ENCODE peak calls at places on chromosomes 4 and X, in seven cellular contexts. One of them, this sample, is unnamed.

GRCh38 chr4:169952236-169953088 is 73.7 kb downstream of the MFAP3L start:
- DNase-seq in ACHN: no peak
- DNase-seq in tibial artery: no peak
- DNase-seq in H7: no peak
- DNase-seq in dermis blood vessel endothelial cell: no peak
- DNase-seq in activated T-helper 1 cell treated with anti-CD3 and anti-CD28 coated beads, Interleukin-2, amount 50 U/mL, for 16 hours: no peak
- DNase-seq in stimulated activated CD8-positive, alpha-beta memory T cell treated with anti-CD3 and anti-CD28 coated beads, Interleukin-2, amount 100 ng/mL, for 48 hours: no peak
- DNase-seq in this sample: no peak

GRCh38 chr4:30718889-30719252 is 1.3 kb upstream of the PCDH7 start:
- DNase-seq in dermis blood vessel endothelial cell: peak
- DNase-seq in stimulated activated CD8-positive, alpha-beta memory T cell treated with anti-CD3 and anti-CD28 coated beads, Interleukin-2, amount 100 ng/mL, for 48 hours: no peak
- DNase-seq in tibial artery: no peak
- DNase-seq in H7: peak
- DNase-seq in ACHN: peak
- DNase-seq in activated T-helper 1 cell treated with anti-CD3 and anti-CD28 coated beads, Interleukin-2, amount 50 U/mL, for 16 hours: no peak
- DNase-seq in this sample: no peak

GRCh38 chr4:67746797-67747495 is 7.2 kb downstream of the GNRHR start:
- DNase-seq in ACHN: peak
- DNase-seq in activated T-helper 1 cell treated with anti-CD3 and anti-CD28 coated beads, Interleukin-2, amount 50 U/mL, for 16 hours: no peak
- DNase-seq in stimulated activated CD8-positive, alpha-beta memory T cell treated with anti-CD3 and anti-CD28 coated beads, Interleukin-2, amount 100 ng/mL, for 48 hours: no peak
- DNase-seq in dermis blood vessel endothelial cell: peak
- DNase-seq in tibial artery: no peak
- DNase-seq in H7: no peak
- DNase-seq in this sample: no peak

GRCh38 chr4:88828846-88829245 is 131.2 kb upstream of the NAP1L5 start:
- DNase-seq in H7: no peak
- DNase-seq in stimulated activated CD8-positive, alpha-beta memory T cell treated with anti-CD3 and anti-CD28 coated beads, Interleukin-2, amount 100 ng/mL, for 48 hours: no peak
- DNase-seq in ACHN: no peak
- DNase-seq in dermis blood vessel endothelial cell: no peak
- DNase-seq in tibial artery: no peak
- DNase-seq in activated T-helper 1 cell treated with anti-CD3 and anti-CD28 coated beads, Interleukin-2, amount 50 U/mL, for 16 hours: no peak
- DNase-seq in this sample: no peak

GRCh38 chr4:16591867-16592266 is 306.6 kb downstream of the LDB2 start:
- DNase-seq in ACHN: no peak
- DNase-seq in stimulated activated CD8-positive, alpha-beta memory T cell treated with anti-CD3 and anti-CD28 coated beads, Interleukin-2, amount 100 ng/mL, for 48 hours: no peak
- DNase-seq in activated T-helper 1 cell treated with anti-CD3 and anti-CD28 coated beads, Interleukin-2, amount 50 U/mL, for 16 hours: no peak
- DNase-seq in dermis blood vessel endothelial cell: no peak
- DNase-seq in H7: no peak
- DNase-seq in tibial artery: no peak
- DNase-seq in this sample: no peak

GRCh38 chr4:187139116-187139515 is 415.5 kb upstream of the FAT1 start:
- DNase-seq in activated T-helper 1 cell treated with anti-CD3 and anti-CD28 coated beads, Interleukin-2, amount 50 U/mL, for 16 hours: no peak
- DNase-seq in ACHN: no peak
- DNase-seq in stimulated activated CD8-positive, alpha-beta memory T cell treated with anti-CD3 and anti-CD28 coated beads, Interleukin-2, amount 100 ng/mL, for 48 hours: no peak
- DNase-seq in tibial artery: no peak
- DNase-seq in dermis blood vessel endothelial cell: no peak
- DNase-seq in H7: no peak
- DNase-seq in this sample: no peak

GRCh38 chrX:130770615-130771014 is 132.4 kb downstream of the ENOX2 start:
- DNase-seq in tibial artery: no peak
- DNase-seq in stimulated activated CD8-positive, alpha-beta memory T cell treated with anti-CD3 and anti-CD28 coated beads, Interleukin-2, amount 100 ng/mL, for 48 hours: no peak
- DNase-seq in H7: no peak
- DNase-seq in ACHN: peak
- DNase-seq in activated T-helper 1 cell treated with anti-CD3 and anti-CD28 coated beads, Interleukin-2, amount 50 U/mL, for 16 hours: no peak
- DNase-seq in dermis blood vessel endothelial cell: peak
- DNase-seq in this sample: no peak

GRCh38 chrX:32395878-32396277 is 815.5 kb downstream of the DMD start:
- DNase-seq in tibial artery: no peak
- DNase-seq in ACHN: no peak
- DNase-seq in dermis blood vessel endothelial cell: no peak
- DNase-seq in activated T-helper 1 cell treated with anti-CD3 and anti-CD28 coated beads, Interleukin-2, amount 50 U/mL, for 16 hours: no peak
- DNase-seq in stimulated activated CD8-positive, alpha-beta memory T cell treated with anti-CD3 and anti-CD28 coated beads, Interleukin-2, amount 100 ng/mL, for 48 hours: no peak
- DNase-seq in H7: no peak
- DNase-seq in this sample: no peak

GRCh38 chr4:2069986-2070385 is 10.9 kb downstream of the NAT8L start:
- DNase-seq in tibial artery: no peak
- DNase-seq in H7: peak
- DNase-seq in ACHN: no peak
- DNase-seq in activated T-helper 1 cell treated with anti-CD3 and anti-CD28 coated beads, Interleukin-2, amount 50 U/mL, for 16 hours: no peak
- DNase-seq in stimulated activated CD8-positive, alpha-beta memory T cell treated with anti-CD3 and anti-CD28 coated beads, Interleukin-2, amount 100 ng/mL, for 48 hours: no peak
- DNase-seq in dermis blood vessel endothelial cell: no peak
- DNase-seq in this sample: peak

GRCh38 chrX:68822641-68823410 is 6.0 kb upstream of the EFNB1 start:
- DNase-seq in dermis blood vessel endothelial cell: peak
- DNase-seq in tibial artery: peak
- DNase-seq in stimulated activated CD8-positive, alpha-beta memory T cell treated with anti-CD3 and anti-CD28 coated beads, Interleukin-2, amount 100 ng/mL, for 48 hours: no peak
- DNase-seq in activated T-helper 1 cell treated with anti-CD3 and anti-CD28 coated beads, Interleukin-2, amount 50 U/mL, for 16 hours: no peak
- DNase-seq in ACHN: peak
- DNase-seq in H7: peak
- DNase-seq in this sample: no peak

GRCh38 chr4:134544303-134544761 is 342.7 kb upstream of the PABPC4L start:
- DNase-seq in H7: no peak
- DNase-seq in ACHN: no peak
- DNase-seq in tibial artery: no peak
- DNase-seq in dermis blood vessel endothelial cell: peak
- DNase-seq in activated T-helper 1 cell treated with anti-CD3 and anti-CD28 coated beads, Interleukin-2, amount 50 U/mL, for 16 hours: no peak
- DNase-seq in stimulated activated CD8-positive, alpha-beta memory T cell treated with anti-CD3 and anti-CD28 coated beads, Interleukin-2, amount 100 ng/mL, for 48 hours: no peak
- DNase-seq in this sample: peak

GRCh38 chr4:137390707-137391106 is 141.6 kb downstream of the PCDH18 start:
- DNase-seq in tibial artery: no peak
- DNase-seq in stimulated activated CD8-positive, alpha-beta memory T cell treated with anti-CD3 and anti-CD28 coated beads, Interleukin-2, amount 100 ng/mL, for 48 hours: no peak
- DNase-seq in H7: no peak
- DNase-seq in ACHN: no peak
- DNase-seq in activated T-helper 1 cell treated with anti-CD3 and anti-CD28 coated beads, Interleukin-2, amount 50 U/mL, for 16 hours: no peak
- DNase-seq in dermis blood vessel endothelial cell: no peak
- DNase-seq in this sample: no peak

GRCh38 chr4:42555828-42556227 is 101.1 kb downstream of the ATP8A1 start:
- DNase-seq in tibial artery: no peak
- DNase-seq in stimulated activated CD8-positive, alpha-beta memory T cell treated with anti-CD3 and anti-CD28 coated beads, Interleukin-2, amount 100 ng/mL, for 48 hours: no peak
- DNase-seq in activated T-helper 1 cell treated with anti-CD3 and anti-CD28 coated beads, Interleukin-2, amount 50 U/mL, for 16 hours: no peak
- DNase-seq in dermis blood vessel endothelial cell: peak
- DNase-seq in ACHN: no peak
- DNase-seq in H7: no peak
- DNase-seq in this sample: no peak

GRCh38 chrX:71911731-71912050 is 1.0 kb downstream of the NHSL2 start:
- DNase-seq in ACHN: no peak
- DNase-seq in tibial artery: no peak
- DNase-seq in H7: no peak
- DNase-seq in dermis blood vessel endothelial cell: no peak
- DNase-seq in activated T-helper 1 cell treated with anti-CD3 and anti-CD28 coated beads, Interleukin-2, amount 50 U/mL, for 16 hours: no peak
- DNase-seq in stimulated activated CD8-positive, alpha-beta memory T cell treated with anti-CD3 and anti-CD28 coated beads, Interleukin-2, amount 100 ng/mL, for 48 hours: no peak
- DNase-seq in this sample: peak

GRCh38 chr4:5924466-5925125 is 31.7 kb upstream of the CRMP1 start:
- DNase-seq in activated T-helper 1 cell treated with anti-CD3 and anti-CD28 coated beads, Interleukin-2, amount 50 U/mL, for 16 hours: no peak
- DNase-seq in ACHN: no peak
- DNase-seq in dermis blood vessel endothelial cell: no peak
- DNase-seq in tibial artery: no peak
- DNase-seq in H7: no peak
- DNase-seq in stimulated activated CD8-positive, alpha-beta memory T cell treated with anti-CD3 and anti-CD28 coated beads, Interleukin-2, amount 100 ng/mL, for 48 hours: no peak
- DNase-seq in this sample: no peak

GRCh38 chr4:140172960-140173359 is 19.0 kb upstream of the MAML3 start:
- DNase-seq in ACHN: no peak
- DNase-seq in stimulated activated CD8-positive, alpha-beta memory T cell treated with anti-CD3 and anti-CD28 coated beads, Interleukin-2, amount 100 ng/mL, for 48 hours: no peak
- DNase-seq in H7: no peak
- DNase-seq in tibial artery: no peak
- DNase-seq in dermis blood vessel endothelial cell: no peak
- DNase-seq in activated T-helper 1 cell treated with anti-CD3 and anti-CD28 coated beads, Interleukin-2, amount 50 U/mL, for 16 hours: no peak
- DNase-seq in this sample: no peak

GRCh38 chrX:135389717-135390116 is 32.0 kb upstream of the SMIM10L2A start:
- DNase-seq in tibial artery: no peak
- DNase-seq in stimulated activated CD8-positive, alpha-beta memory T cell treated with anti-CD3 and anti-CD28 coated beads, Interleukin-2, amount 100 ng/mL, for 48 hours: no peak
- DNase-seq in dermis blood vessel endothelial cell: peak
- DNase-seq in H7: no peak
- DNase-seq in activated T-helper 1 cell treated with anti-CD3 and anti-CD28 coated beads, Interleukin-2, amount 50 U/mL, for 16 hours: no peak
- DNase-seq in ACHN: peak
- DNase-seq in this sample: no peak

GRCh38 chr4:123505457-123506310 is 109.1 kb downstream of the SPRY1 start:
- DNase-seq in ACHN: peak
- DNase-seq in stimulated activated CD8-positive, alpha-beta memory T cell treated with anti-CD3 and anti-CD28 coated beads, Interleukin-2, amount 100 ng/mL, for 48 hours: peak
- DNase-seq in H7: peak
- DNase-seq in activated T-helper 1 cell treated with anti-CD3 and anti-CD28 coated beads, Interleukin-2, amount 50 U/mL, for 16 hours: no peak
- DNase-seq in dermis blood vessel endothelial cell: peak
- DNase-seq in tibial artery: peak
- DNase-seq in this sample: peak

GRCh38 chr4:8442596-8443358 is 2.2 kb downstream of the TRMT44 start:
- DNase-seq in tibial artery: no peak
- DNase-seq in stimulated activated CD8-positive, alpha-beta memory T cell treated with anti-CD3 and anti-CD28 coated beads, Interleukin-2, amount 100 ng/mL, for 48 hours: no peak
- DNase-seq in dermis blood vessel endothelial cell: no peak
- DNase-seq in activated T-helper 1 cell treated with anti-CD3 and anti-CD28 coated beads, Interleukin-2, amount 50 U/mL, for 16 hours: no peak
- DNase-seq in H7: no peak
- DNase-seq in ACHN: no peak
- DNase-seq in this sample: no peak

GRCh38 chr4:121217385-121217784 is 53.3 kb upstream of the TNIP3 start:
- DNase-seq in tibial artery: no peak
- DNase-seq in stimulated activated CD8-positive, alpha-beta memory T cell treated with anti-CD3 and anti-CD28 coated beads, Interleukin-2, amount 100 ng/mL, for 48 hours: no peak
- DNase-seq in H7: no peak
- DNase-seq in ACHN: no peak
- DNase-seq in activated T-helper 1 cell treated with anti-CD3 and anti-CD28 coated beads, Interleukin-2, amount 50 U/mL, for 16 hours: no peak
- DNase-seq in dermis blood vessel endothelial cell: no peak
- DNase-seq in this sample: no peak

GRCh38 chr4:84218002-84218401 is 281.1 kb downstream of the NKX6-1 start:
- DNase-seq in stimulated activated CD8-positive, alpha-beta memory T cell treated with anti-CD3 and anti-CD28 coated beads, Interleukin-2, amount 100 ng/mL, for 48 hours: no peak
- DNase-seq in H7: no peak
- DNase-seq in tibial artery: no peak
- DNase-seq in activated T-helper 1 cell treated with anti-CD3 and anti-CD28 coated beads, Interleukin-2, amount 50 U/mL, for 16 hours: no peak
- DNase-seq in dermis blood vessel endothelial cell: no peak
- DNase-seq in ACHN: no peak
- DNase-seq in this sample: no peak

GRCh38 chrX:1685460-1685859 is 70.6 kb downstream of the ASMT start:
- DNase-seq in H7: no peak
- DNase-seq in tibial artery: no peak
- DNase-seq in ACHN: no peak
- DNase-seq in dermis blood vessel endothelial cell: no peak
- DNase-seq in activated T-helper 1 cell treated with anti-CD3 and anti-CD28 coated beads, Interleukin-2, amount 50 U/mL, for 16 hours: no peak
- DNase-seq in stimulated activated CD8-positive, alpha-beta memory T cell treated with anti-CD3 and anti-CD28 coated beads, Interleukin-2, amount 100 ng/mL, for 48 hours: no peak
- DNase-seq in this sample: no peak

GRCh38 chr4:124884316-124884715 is 171.8 kb upstream of the ANKRD50 start:
- DNase-seq in tibial artery: no peak
- DNase-seq in H7: no peak
- DNase-seq in ACHN: no peak
- DNase-seq in dermis blood vessel endothelial cell: no peak
- DNase-seq in stimulated activated CD8-positive, alpha-beta memory T cell treated with anti-CD3 and anti-CD28 coated beads, Interleukin-2, amount 100 ng/mL, for 48 hours: no peak
- DNase-seq in activated T-helper 1 cell treated with anti-CD3 and anti-CD28 coated beads, Interleukin-2, amount 50 U/mL, for 16 hours: no peak
- DNase-seq in this sample: no peak

GRCh38 chr4:3200423-3201090 is 48.4 kb upstream of the MSANTD1 start:
- DNase-seq in H7: no peak
- DNase-seq in stimulated activated CD8-positive, alpha-beta memory T cell treated with anti-CD3 and anti-CD28 coated beads, Interleukin-2, amount 100 ng/mL, for 48 hours: no peak
- DNase-seq in activated T-helper 1 cell treated with anti-CD3 and anti-CD28 coated beads, Interleukin-2, amount 50 U/mL, for 16 hours: no peak
- DNase-seq in tibial artery: no peak
- DNase-seq in ACHN: no peak
- DNase-seq in dermis blood vessel endothelial cell: no peak
- DNase-seq in this sample: no peak

GRCh38 chrX:47191331-47191730 is 2.3 kb upstream of the UBA1 start:
- DNase-seq in activated T-helper 1 cell treated with anti-CD3 and anti-CD28 coated beads, Interleukin-2, amount 50 U/mL, for 16 hours: peak
- DNase-seq in ACHN: no peak
- DNase-seq in dermis blood vessel endothelial cell: peak
- DNase-seq in tibial artery: peak
- DNase-seq in H7: peak
- DNase-seq in stimulated activated CD8-positive, alpha-beta memory T cell treated with anti-CD3 and anti-CD28 coated beads, Interleukin-2, amount 100 ng/mL, for 48 hours: no peak
- DNase-seq in this sample: no peak

GRCh38 chr4:183906736-183907651 is 1.9 kb downstream of the STOX2 start:
- DNase-seq in tibial artery: no peak
- DNase-seq in stimulated activated CD8-positive, alpha-beta memory T cell treated with anti-CD3 and anti-CD28 coated beads, Interleukin-2, amount 100 ng/mL, for 48 hours: no peak
- DNase-seq in activated T-helper 1 cell treated with anti-CD3 and anti-CD28 coated beads, Interleukin-2, amount 50 U/mL, for 16 hours: no peak
- DNase-seq in H7: peak
- DNase-seq in dermis blood vessel endothelial cell: no peak
- DNase-seq in ACHN: no peak
- DNase-seq in this sample: peak

GRCh38 chr4:8103991-8104390 is 54.6 kb downstream of the ABLIM2 start:
- DNase-seq in tibial artery: no peak
- DNase-seq in dermis blood vessel endothelial cell: no peak
- DNase-seq in H7: peak
- DNase-seq in stimulated activated CD8-positive, alpha-beta memory T cell treated with anti-CD3 and anti-CD28 coated beads, Interleukin-2, amount 100 ng/mL, for 48 hours: no peak
- DNase-seq in activated T-helper 1 cell treated with anti-CD3 and anti-CD28 coated beads, Interleukin-2, amount 50 U/mL, for 16 hours: no peak
- DNase-seq in ACHN: no peak
- DNase-seq in this sample: no peak

GRCh38 chr4:56129431-56129861 is 180.7 kb downstream of the CEP135 start:
- DNase-seq in tibial artery: no peak
- DNase-seq in H7: peak
- DNase-seq in ACHN: peak
- DNase-seq in stimulated activated CD8-positive, alpha-beta memory T cell treated with anti-CD3 and anti-CD28 coated beads, Interleukin-2, amount 100 ng/mL, for 48 hours: no peak
- DNase-seq in dermis blood vessel endothelial cell: peak
- DNase-seq in activated T-helper 1 cell treated with anti-CD3 and anti-CD28 coated beads, Interleukin-2, amount 50 U/mL, for 16 hours: no peak
- DNase-seq in this sample: no peak

GRCh38 chr4:3745886-3746656 is 20.1 kb upstream of the ADRA2C start:
- DNase-seq in H7: no peak
- DNase-seq in activated T-helper 1 cell treated with anti-CD3 and anti-CD28 coated beads, Interleukin-2, amount 50 U/mL, for 16 hours: no peak
- DNase-seq in tibial artery: no peak
- DNase-seq in stimulated activated CD8-positive, alpha-beta memory T cell treated with anti-CD3 and anti-CD28 coated beads, Interleukin-2, amount 100 ng/mL, for 48 hours: no peak
- DNase-seq in dermis blood vessel endothelial cell: no peak
- DNase-seq in ACHN: no peak
- DNase-seq in this sample: no peak

GRCh38 chr4:955161-955921 is 18.0 kb downstream of the DGKQ start:
- DNase-seq in ACHN: no peak
- DNase-seq in stimulated activated CD8-positive, alpha-beta memory T cell treated with anti-CD3 and anti-CD28 coated beads, Interleukin-2, amount 100 ng/mL, for 48 hours: no peak
- DNase-seq in dermis blood vessel endothelial cell: no peak
- DNase-seq in activated T-helper 1 cell treated with anti-CD3 and anti-CD28 coated beads, Interleukin-2, amount 50 U/mL, for 16 hours: no peak
- DNase-seq in H7: peak
- DNase-seq in tibial artery: peak
- DNase-seq in this sample: peak

GRCh38 chr4:15004701-15005301 is 2.5 kb downstream of the CPEB2 start:
- DNase-seq in H7: peak
- DNase-seq in ACHN: peak
- DNase-seq in dermis blood vessel endothelial cell: peak
- DNase-seq in activated T-helper 1 cell treated with anti-CD3 and anti-CD28 coated beads, Interleukin-2, amount 50 U/mL, for 16 hours: peak
- DNase-seq in tibial artery: peak
- DNase-seq in stimulated activated CD8-positive, alpha-beta memory T cell treated with anti-CD3 and anti-CD28 coated beads, Interleukin-2, amount 100 ng/mL, for 48 hours: peak
- DNase-seq in this sample: peak

GRCh38 chr4:7777871-7778523 is 161.7 kb downstream of the AFAP1 start:
- DNase-seq in dermis blood vessel endothelial cell: no peak
- DNase-seq in stimulated activated CD8-positive, alpha-beta memory T cell treated with anti-CD3 and anti-CD28 coated beads, Interleukin-2, amount 100 ng/mL, for 48 hours: no peak
- DNase-seq in H7: no peak
- DNase-seq in ACHN: no peak
- DNase-seq in activated T-helper 1 cell treated with anti-CD3 and anti-CD28 coated beads, Interleukin-2, amount 50 U/mL, for 16 hours: no peak
- DNase-seq in tibial artery: no peak
- DNase-seq in this sample: peak

This sample was measured in sigmoid colon.